ENCODE peak calls at places on chromosome 2, in six cellular contexts. E, Q, G, J, I and A are unnamed samples.

GRCh38 chr2:99775585-99775984 is 285.8 kb upstream of the REV1 start:
- DNase-seq in E (no peak), Q (no peak), G (no peak), J (no peak), I (no peak), A (no peak)

GRCh38 chr2:102030855-102031527 is 39.2 kb downstream of the IL1R2 start:
- DNase-seq in E (no peak), Q (no peak), G (no peak), J (no peak), I (no peak), A (no peak)

GRCh38 chr2:209074711-209075110 is 349.1 kb upstream of the MAP2 start:
- DNase-seq in E (no peak), Q (no peak), G (no peak), J (no peak), I (no peak), A (no peak)

GRCh38 chr2:1910562-1911256 is 166.4 kb upstream of the PXDN start:
- DNase-seq in E (no peak), Q (no peak), G (no peak), J (no peak), I (no peak), A (no peak)

GRCh38 chr2:120596191-120596781 is 139.4 kb upstream of the GLI2 start:
- DNase-seq in E (no peak), Q (no peak), G (no peak), J (no peak), I (no peak), A (no peak)

GRCh38 chr2:195520671-195521155 is 136.3 kb upstream of the SLC39A10 start:
- DNase-seq in E (no peak), Q (no peak), G (no peak), J (no peak), I (no peak), A (no peak)

GRCh38 chr2:168185583-168186274 is 61.7 kb downstream of the STK39 start:
- DNase-seq in E (no peak), Q (no peak), G (no peak), J (no peak), I (no peak), A (no peak)

GRCh38 chr2:162768646-162769045 is 69.9 kb downstream of the KCNH7 start:
- DNase-seq in E (no peak), Q (no peak), G (no peak), J (peak; percentile 24), I (no peak), A (no peak)

GRCh38 chr2:69789762-69790600 is 39.5 kb upstream of the GMCL1 start:
- DNase-seq in E (no peak), Q (no peak), G (no peak), J (peak; percentile 2), I (no peak), A (no peak)

GRCh38 chr2:101002562-101003277 is 631 bp downstream of the RPL31 start:
- DNase-seq in E (no peak), Q (no peak), G (no peak), J (no peak), I (no peak), A (no peak)

GRCh38 chr2:46066116-46066515 is 231.1 kb upstream of the EPAS1 start:
- DNase-seq in E (no peak), Q (no peak), G (no peak), J (no peak), I (no peak), A (no peak)

GRCh38 chr2:28101892-28102291 is 211.4 kb downstream of the BABAM2 start:
- DNase-seq in E (no peak), Q (no peak), G (no peak), J (no peak), I (no peak), A (no peak)
- H3K4me3 ChIP-seq in E (peak overlapping the region; percentile 13), Q (no peak overlapping the region), G (no peak overlapping the region), J (no peak overlapping the region), I (no peak overlapping the region), A (peak overlapping the region; percentile 19)

GRCh38 chr2:226796012-226796839 is 3.4 kb downstream of the IRS1 start:
- DNase-seq in E (no peak), Q (no peak), G (no peak), J (no peak), I (no peak), A (no peak)

GRCh38 chr2:226794751-226795171 is 4.9 kb downstream of the IRS1 start:
- DNase-seq in E (peak; percentile 27), Q (no peak), G (no peak), J (peak; percentile 18), I (no peak), A (no peak)

GRCh38 chr2:226796840-226797288 is 2.8 kb downstream of the IRS1 start:
- DNase-seq in E (peak; percentile 43), Q (no peak), G (peak; percentile 55), J (peak; percentile 24), I (no peak), A (no peak)

GRCh38 chr2:226794077-226794670 is 5.4 kb downstream of the IRS1 start:
- DNase-seq in E (no peak), Q (no peak), G (no peak), J (no peak), I (no peak), A (no peak)

DNA sequence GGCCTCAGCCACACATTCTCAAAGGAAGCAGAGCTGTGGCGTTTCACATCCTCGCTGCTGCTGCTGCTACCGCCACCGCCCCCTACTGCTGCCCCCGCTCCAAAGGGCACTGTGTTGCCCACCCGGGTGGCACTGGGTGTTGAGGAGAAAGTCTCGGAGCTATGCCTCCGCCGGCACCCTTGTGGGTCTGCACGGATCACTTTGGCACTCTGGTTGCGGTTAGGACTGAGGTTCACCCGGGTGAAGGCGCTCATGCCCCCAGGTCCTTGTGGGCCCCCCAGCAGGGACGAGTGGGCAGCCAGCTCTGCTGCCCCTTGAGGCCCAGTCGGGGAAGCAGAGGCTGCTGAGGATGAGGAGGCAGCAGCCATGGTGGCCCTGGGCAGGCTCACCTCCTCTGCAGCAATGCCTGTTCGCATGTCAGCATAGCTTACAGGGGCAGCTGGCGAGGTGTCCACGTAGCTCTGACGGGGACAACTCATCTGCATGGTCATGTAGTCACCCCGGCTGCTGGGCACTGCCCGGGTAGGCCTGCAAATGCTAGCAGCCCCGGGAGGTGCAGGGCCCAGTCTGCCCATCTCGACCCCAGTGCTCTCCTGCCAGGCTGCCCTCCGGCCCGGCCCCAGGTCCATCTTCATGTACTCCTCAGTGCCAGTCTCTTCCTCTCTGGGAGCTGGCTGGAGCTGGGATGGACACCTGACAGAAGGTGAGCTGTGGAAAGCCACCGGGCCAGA is 4.2 kb downstream of the IRS1 start:
- DNase-seq in E (peak; percentile 29), Q (no peak), G (peak; percentile 30), J (peak; percentile 18), I (no peak), A (no peak)
- TF ChIP-seq POLR2A in E (no peak), Q (no peak), G (no peak), J (no peak), I (no peak), A (no peak)

GRCh38 chr2:237059155-237059875 is 26.4 kb upstream of the COPS8 start:
- DNase-seq in E (no peak), Q (no peak), G (no peak), J (no peak), I (no peak), A (no peak)

GRCh38 chr2:237057893-237058300 is 27.8 kb upstream of the COPS8 start:
- DNase-seq in E (no peak), Q (no peak), G (no peak), J (no peak), I (no peak), A (no peak)

GRCh38 chr2:237056271-237056875 is 29.3 kb upstream of the COPS8 start:
- DNase-seq in E (no peak), Q (no peak), G (no peak), J (no peak), I (no peak), A (no peak)

GRCh38 chr2:237057107-237057506 is 28.6 kb upstream of the COPS8 start:
- DNase-seq in E (no peak), Q (no peak), G (no peak), J (no peak), I (no peak), A (no peak)

GRCh38 chr2:237058423-237058822 is 27.3 kb upstream of the COPS8 start:
- DNase-seq in E (no peak), Q (no peak), G (no peak), J (no peak), I (no peak), A (no peak)
- H3K4me3 ChIP-seq in E (no peak overlapping the region), Q (no peak overlapping the region), G (no peak overlapping the region), J (no peak overlapping the region), I (no peak overlapping the region), A (no peak overlapping the region)

DNA sequence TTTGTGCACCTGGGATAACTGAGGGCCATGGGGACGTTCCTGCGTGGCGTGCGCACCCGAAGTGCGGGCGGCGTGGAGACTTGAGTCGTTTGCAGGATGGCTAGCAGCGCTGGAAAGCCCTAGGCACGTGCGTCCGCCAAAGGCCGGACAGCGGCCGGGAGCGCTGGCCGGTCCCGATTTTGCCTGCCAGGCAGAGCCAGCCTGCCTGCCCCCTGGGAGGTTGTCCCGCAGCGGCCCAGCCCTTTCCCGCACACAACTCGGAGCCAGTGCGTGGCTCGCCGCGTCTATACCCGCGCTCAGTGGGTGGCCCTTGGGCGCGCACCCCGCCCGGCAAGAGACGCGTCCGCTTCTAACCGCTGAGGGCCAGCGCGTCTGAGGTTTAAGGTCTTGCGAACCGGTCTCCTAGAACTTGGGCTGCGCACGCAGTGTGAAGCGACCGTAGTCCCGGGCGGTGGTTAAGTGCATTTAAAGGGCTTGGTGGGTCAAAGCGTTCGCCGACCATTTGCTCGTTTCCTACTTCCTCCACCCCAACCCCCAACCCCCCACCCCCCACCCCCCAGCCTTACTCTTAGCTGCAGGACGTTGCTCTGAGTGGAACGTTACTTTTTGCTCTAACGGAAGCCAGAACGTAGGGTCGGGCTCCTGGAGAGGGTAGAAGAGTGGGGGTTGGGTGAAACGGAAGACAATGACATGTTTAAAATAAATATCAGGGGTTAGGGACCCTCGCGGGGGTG is 627 bp downstream of the CDCA7 start:
- DNase-seq in E (peak; percentile 29), Q (no peak), G (peak; percentile 31), J (peak; percentile 27), I (peak; percentile 28), A (no peak)
- TF ChIP-seq POLR2A in E (no peak), Q (no peak), G (no peak), J (no peak), I (no peak), A (no peak)